ENCODE peak calls at places on chromosomes 2 and 18, in eight cellular contexts. D is AG04449, A is AG09319, W is neural crest cell, K is breast epithelium, X is cardiac fibroblast, C is body of pancreas, O is MCF 10A. Y is an unnamed sample.

GRCh38 chr2:190217616-190218015 is 102.0 kb downstream of the HIBCH start:
- DNase-seq in K (no peak), W (no peak), A (no peak), X (no peak), O (no peak), C (no peak), D (no peak), Y (no peak)

GRCh38 chr18:34224423-34225217 is at the start of gene NOL4:
- DNase-seq in C (peak; percentile 74), K (peak; percentile 53), O (peak; percentile 7), D (no peak), A (no peak), X (peak; percentile 3), W (peak; percentile 63), Y (peak; percentile 76)

GRCh38 chr18:66749030-66749429 is 145.1 kb upstream of the CDH19 start:
- DNase-seq in O (peak; percentile 30), A (no peak), X (peak; percentile 51), D (no peak), C (no peak), W (no peak), K (no peak), Y (no peak)

GRCh38 chr2:69076601-69077000 is 63.6 kb downstream of the ANTXR1 start:
- DNase-seq in W (no peak), D (no peak), X (peak; percentile 29), C (no peak), A (no peak), K (no peak), O (no peak), Y (no peak)

GRCh38 chr2:156437876-156438410 is 1.8 kb downstream of the GPD2 start:
- DNase-seq in K (no peak), C (no peak), W (no peak), A (no peak), D (no peak), X (peak; percentile 35), O (peak; percentile 74), Y (no peak)

GRCh38 chr2:176189666-176190641 is 1.5 kb downstream of the HOXD1 start:
- DNase-seq in K (no peak), A (no peak), O (no peak), X (no peak), C (no peak), D (no peak), W (no peak), Y (no peak)

GRCh38 chr2:3257166-3257565 is 120.5 kb downstream of the EIPR1 start:
- DNase-seq in O (no peak), C (no peak), X (no peak), W (no peak), K (no peak), A (no peak), D (no peak), Y (no peak)

GRCh38 chr2:170421175-170421687 is 243.3 kb downstream of the MYO3B start:
- DNase-seq in O (no peak), D (no peak), X (no peak), A (peak; percentile 20), K (no peak), C (no peak), W (no peak), Y (no peak)

GRCh38 chr2:80496770-80497169 is 192.2 kb upstream of the LRRTM1 start:
- DNase-seq in O (peak; percentile 77), K (no peak), D (peak; percentile 34), A (no peak), W (no peak), C (no peak), X (peak; percentile 86), Y (no peak)

GRCh38 chr2:24855703-24856102 is 62.5 kb downstream of the CENPO start:
- DNase-seq in O (no peak), X (peak; percentile 57), W (no peak), C (peak; percentile 24), K (no peak), A (no peak), D (no peak), Y (no peak)

GRCh38 chr2:23843051-23843976 is 83.6 kb downstream of the ATAD2B start:
- DNase-seq in K (no peak), A (peak; percentile 23), X (peak; percentile 12), D (no peak), C (no peak), W (no peak), O (no peak), Y (no peak)

GRCh38 chr2:63050916-63051794 is 525 bp downstream of the OTX1 start:
- DNase-seq in X (no peak), O (no peak), K (no peak), C (peak; percentile 33), D (no peak), W (no peak), A (no peak), Y (peak; percentile 20)

GRCh38 chr2:205957452-205958154 is 128.4 kb downstream of the INO80D start:
- DNase-seq in A (no peak), W (no peak), D (no peak), C (no peak), K (no peak), O (no peak), X (no peak), Y (no peak)

GRCh38 chr2:9664365-9664764 is 33.6 kb upstream of the YWHAQ start:
- DNase-seq in K (no peak), C (no peak), X (no peak), W (no peak), D (no peak), A (no peak), O (no peak), Y (no peak)

DNA sequence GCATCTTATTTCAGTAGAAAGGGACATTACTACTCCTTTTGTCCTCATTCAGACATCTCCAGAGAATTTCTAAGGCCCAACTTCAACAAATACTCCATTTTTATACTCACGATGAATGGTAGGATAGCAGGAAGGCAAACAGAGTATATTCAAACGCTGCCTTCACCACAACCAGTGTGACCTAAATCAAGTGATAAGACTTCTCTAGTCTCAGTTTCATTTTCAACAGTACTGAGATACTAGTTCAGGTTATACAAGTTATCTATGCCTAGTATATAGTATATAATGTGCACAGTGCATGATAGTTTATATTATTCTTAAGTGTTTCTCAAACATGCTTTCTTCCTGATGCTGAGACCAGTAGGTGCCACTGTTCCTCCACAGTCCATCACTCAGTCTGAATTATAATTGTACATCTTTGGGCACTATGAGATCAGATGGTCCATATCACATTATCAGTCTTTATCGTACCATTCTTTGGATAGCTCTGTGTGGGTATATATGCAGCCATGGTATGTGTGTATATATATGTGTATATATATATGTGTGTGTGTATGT is 66.3 kb upstream of the RPE start:
- DNase-seq in C (peak; percentile 43), W (no peak), X (peak; percentile 3), D (no peak), O (no peak), A (no peak), K (no peak), Y (no peak)
- TF ChIP-seq CTCF in C (peak; percentile 24), W (peak; percentile 30), X (no peak), D (no peak), O (peak; percentile 7), A (no peak), K (no peak), Y (no peak)

GRCh38 chr2:207896525-207897295 is 127.0 kb upstream of the FZD5 start:
- DNase-seq in C (no peak), W (no peak), K (no peak), X (no peak), O (peak; percentile 6), D (no peak), A (no peak), Y (peak; percentile 10)
- TF ChIP-seq CTCF in C (no peak), W (peak; percentile 40), K (no peak), X (peak; percentile 13), O (no peak), D (no peak), A (no peak), Y (no peak)

GRCh38 chr18:58136865-58137264 is 92.8 kb downstream of the NEDD4L start:
- DNase-seq in A (no peak), C (no peak), D (no peak), X (no peak), K (no peak), O (no peak), W (no peak), Y (no peak)

GRCh38 chr18:58144106-58144505 is 100.1 kb downstream of the NEDD4L start:
- DNase-seq in C (no peak), A (no peak), W (no peak), K (no peak), X (no peak), D (no peak), O (no peak), Y (no peak)

GRCh38 chr18:58139627-58140026 is 95.6 kb downstream of the NEDD4L start:
- DNase-seq in D (no peak), O (no peak), K (no peak), C (no peak), W (no peak), A (no peak), X (no peak), Y (no peak)

GRCh38 chr18:58143391-58143790 is 99.4 kb downstream of the NEDD4L start:
- DNase-seq in K (no peak), D (no peak), X (peak; percentile 44), C (no peak), W (no peak), O (no peak), A (no peak), Y (no peak)

GRCh38 chr18:58140366-58141325 is 96.6 kb downstream of the NEDD4L start:
- DNase-seq in O (no peak), X (no peak), A (no peak), W (no peak), K (no peak), D (no peak), C (peak; percentile 61), Y (no peak)
- TF ChIP-seq CTCF in O (peak; percentile 6), X (no peak), A (no peak), W (no peak), K (no peak), D (no peak), C (no peak), Y (no peak)

DNA sequence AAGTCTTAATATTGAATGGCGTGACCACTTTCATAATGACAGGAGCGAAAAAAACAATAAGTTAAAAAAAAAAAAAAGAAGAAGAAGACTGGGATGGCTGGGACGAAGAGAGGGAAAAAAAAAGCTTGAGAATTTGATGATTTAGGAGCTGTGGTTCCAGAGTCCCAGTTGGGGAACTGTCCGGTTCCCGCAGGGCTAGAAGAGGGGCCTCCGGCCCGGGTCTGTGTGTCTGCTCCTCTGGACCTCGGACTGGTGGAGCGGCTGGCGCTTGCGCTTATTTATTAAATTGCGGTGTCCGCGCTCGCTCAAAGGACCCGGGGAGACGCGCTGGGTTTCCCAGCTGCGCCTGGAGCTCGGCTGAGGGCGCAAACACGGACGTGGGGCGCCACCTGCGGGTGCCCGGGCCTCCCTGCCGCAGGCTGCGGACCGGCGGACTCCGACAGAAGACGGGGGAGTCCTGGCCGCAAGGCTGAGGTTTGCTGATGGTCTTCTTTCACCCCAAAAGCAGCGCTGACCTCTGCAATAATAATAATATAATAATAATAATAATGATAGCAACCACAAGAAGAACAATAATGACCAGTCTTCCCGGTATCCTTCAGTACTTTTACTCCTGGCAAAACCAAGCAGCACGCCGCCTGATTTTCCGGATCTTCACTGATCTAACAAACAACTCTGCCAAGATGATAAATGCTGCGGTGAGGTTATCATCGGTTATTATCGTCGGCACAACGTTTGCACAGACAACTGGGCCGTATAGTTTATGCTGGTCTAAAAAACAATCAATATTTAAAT is at the start of gene CBLN2:
- DNase-seq in C (peak; percentile 57), O (peak; percentile 66), W (peak; percentile 77), D (no peak), K (no peak), X (peak; percentile 69), A (peak; percentile 8), Y (peak; percentile 63)
- TF ChIP-seq CTCF in C (peak; percentile 49), O (peak; percentile 90), W (peak; percentile 91), D (peak; percentile 82), K (no peak), X (peak; percentile 67), A (peak; percentile 81), Y (no peak)

GRCh38 chr2:222797308-222797707 is 63.5 kb upstream of the ACSL3 start:
- DNase-seq in D (peak; percentile 16), W (no peak), K (no peak), O (peak; percentile 53), X (peak; percentile 66), A (peak; percentile 20), C (no peak), Y (no peak)
- TF ChIP-seq CTCF in D (peak; percentile 41), W (peak; percentile 62), K (no peak), O (peak; percentile 46), X (peak; percentile 59), A (peak; percentile 57), C (peak; percentile 16), Y (no peak)

Y was measured in endothelial cell.